ENCODE peak calls at places on chromosomes 2 and 18, in five cellular contexts. N is IMR-90, R is heart right ventricle, A is A549, S is psoas muscle. T is an unnamed sample.

GRCh38 chr2:101341901-101342624 is 33.6 kb upstream of the RNF149 start:
- DNase-seq in N (peak), R (peak), A (peak), S (peak), T (peak)

GRCh38 chr18:79361766-79362522 is 33.8 kb upstream of the NFATC1 start:
- DNase-seq in N (peak), R (no peak), A (no peak), S (no peak), T (no peak)

GRCh38 chr2:109129921-109130725 is 1.1 kb downstream of the SH3RF3 start:
- DNase-seq in N (peak), R (peak), A (no peak), S (no peak), T (peak)

GRCh38 chr2:55951533-55951932 is 28.0 kb upstream of the EFEMP1 start:
- DNase-seq in N (no peak), R (no peak), A (no peak), S (no peak), T (no peak)

GRCh38 chr2:229287836-229288235 is 16.7 kb upstream of the PID1 start:
- DNase-seq in N (no peak), R (no peak), A (no peak), S (no peak), T (no peak)

GRCh38 chr18:80154293-80154692 is 45.2 kb downstream of the ADNP2 start:
- DNase-seq in N (peak), R (no peak), A (peak), S (no peak), T (no peak)

GRCh38 chr2:20723543-20723942 is 56.6 kb downstream of the GDF7 start:
- DNase-seq in N (peak), R (no peak), A (no peak), S (no peak), T (no peak)

GRCh38 chr2:201618744-201619654 is 24.3 kb downstream of the TMEM237 start:
- DNase-seq in N (peak), R (peak), A (no peak), S (peak), T (peak)

GRCh38 chr2:228181098-228182019 is at the start of gene SPHKAP:
- DNase-seq in N (no peak), R (peak), A (peak), S (peak), T (no peak)

GRCh38 chr2:28247326-28247725 is 145.3 kb upstream of the FOSL2 start:
- DNase-seq in N (no peak), R (no peak), A (no peak), S (no peak), T (no peak)

GRCh38 chr18:76979111-76979751 is 153.4 kb downstream of the MBP start:
- DNase-seq in N (no peak), R (no peak), A (no peak), S (no peak), T (no peak)

GRCh38 chr2:148829618-148830017 is 45.4 kb upstream of the KIF5C start:
- DNase-seq in N (no peak), R (no peak), A (no peak), S (no peak), T (no peak)

GRCh38 chr18:54209471-54210180 is 14.8 kb downstream of the MBD2 start:
- DNase-seq in N (peak), R (no peak), A (no peak), S (no peak), T (no peak)

GRCh38 chr2:237405006-237405559 is 8.9 kb downstream of the COL6A3 start:
- DNase-seq in N (peak), R (no peak), A (no peak), S (no peak), T (no peak)

GRCh38 chr18:69528439-69528838 is 127.8 kb downstream of the DOK6 start:
- DNase-seq in N (peak), R (no peak), A (no peak), S (no peak), T (no peak)

GRCh38 chr2:85318222-85319182 is 9.3 kb downstream of the TGOLN2 start:
- DNase-seq in N (peak), R (no peak), A (no peak), S (no peak), T (no peak)

GRCh38 chr2:38037757-38038615 is 38.0 kb downstream of the CYP1B1 start:
- DNase-seq in N (peak), R (peak), A (no peak), S (peak), T (no peak)

GRCh38 chr2:43220229-43220981 is 6.0 kb downstream of the ZFP36L2 start:
- DNase-seq in N (peak), R (peak), A (no peak), S (no peak), T (no peak)

GRCh38 chr2:74917702-74918619 is 40.5 kb upstream of the POLE4 start:
- DNase-seq in N (peak), R (no peak), A (peak), S (no peak), T (no peak)

GRCh38 chr2:70775148-70775547 is 7.1 kb upstream of the ADD2 start:
- DNase-seq in N (no peak), R (no peak), A (no peak), S (no peak), T (no peak)

DNA sequence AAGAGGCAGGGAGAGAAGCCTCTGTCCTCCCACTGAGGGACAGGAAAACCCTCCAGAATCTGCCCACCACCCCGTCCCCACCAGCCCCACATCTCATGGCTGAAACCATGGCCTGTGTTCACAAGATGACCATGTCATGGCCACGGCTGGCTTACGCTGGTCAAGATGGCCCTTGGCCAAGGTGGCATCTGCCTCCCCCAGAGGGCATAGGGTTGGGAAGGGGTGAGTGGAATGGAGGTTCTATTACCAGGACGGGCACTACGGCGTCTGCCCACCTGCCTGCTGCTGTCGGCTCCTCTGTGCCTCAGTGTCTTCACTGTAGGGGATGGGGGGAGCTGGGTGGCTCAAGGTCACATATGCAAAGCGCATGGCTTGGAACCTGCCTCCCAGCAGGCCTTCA is 19.8 kb downstream of the ODC1 start:
- DNase-seq in N (no peak), R (no peak), A (no peak), S (peak), T (no peak)
- TF ChIP-seq CTCF in N (no peak), R (no peak), A (no peak), S (no peak), T (no peak)

GRCh38 chr2:23418056-23418455 is 33.1 kb downstream of the KLHL29 start:
- DNase-seq in N (no peak), R (no peak), A (no peak), S (no peak), T (no peak)
- H3K27ac ChIP-seq in N (peak), R (no peak), A (no peak), S (no peak), T (no peak)

DNA sequence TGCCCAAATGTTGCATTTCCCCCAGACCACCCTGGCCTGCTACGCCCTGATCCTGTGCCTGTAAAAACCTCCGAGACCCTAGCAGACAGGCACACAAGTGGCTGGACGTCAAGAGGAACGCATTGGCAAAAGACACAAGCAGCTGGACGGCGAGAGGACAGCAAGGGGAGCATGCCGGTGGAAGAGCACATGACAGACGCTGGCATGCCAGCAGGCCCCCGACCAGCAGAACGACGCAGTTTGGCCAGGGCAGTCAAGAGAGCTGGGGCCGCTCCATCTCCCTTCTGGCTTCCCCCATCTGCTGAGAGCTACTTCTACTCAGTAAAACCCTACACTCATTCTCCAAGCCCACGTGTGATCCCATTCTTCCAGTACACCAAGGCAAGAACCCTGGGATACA is 42.1 kb downstream of the SAP130 start:
- DNase-seq in N (no peak), R (peak), A (no peak), S (no peak), T (no peak)
- TF ChIP-seq CTCF in N (no peak), R (no peak), A (no peak), S (no peak), T (no peak)

GRCh38 chr2:144507441-144508161 is 12.3 kb downstream of the ZEB2 start:
- DNase-seq in N (no peak), R (no peak), A (no peak), S (no peak), T (no peak)
- H3K27ac ChIP-seq in N (peak), R (peak), A (no peak), S (peak), T (peak)

GRCh38 chr2:41420219-41420618 is 627.6 kb upstream of the PKDCC start:
- DNase-seq in N (no peak), R (no peak), A (no peak), S (no peak), T (no peak)

GRCh38 chr2:41410011-41410410 is 637.8 kb upstream of the PKDCC start:
- DNase-seq in N (no peak), R (no peak), A (no peak), S (no peak), T (no peak)

GRCh38 chr2:41413813-41414485 is 633.9 kb upstream of the PKDCC start:
- DNase-seq in N (no peak), R (no peak), A (no peak), S (no peak), T (no peak)

GRCh38 chr2:41409328-41409727 is 638.5 kb upstream of the PKDCC start:
- DNase-seq in N (no peak), R (no peak), A (no peak), S (no peak), T (no peak)

DNA sequence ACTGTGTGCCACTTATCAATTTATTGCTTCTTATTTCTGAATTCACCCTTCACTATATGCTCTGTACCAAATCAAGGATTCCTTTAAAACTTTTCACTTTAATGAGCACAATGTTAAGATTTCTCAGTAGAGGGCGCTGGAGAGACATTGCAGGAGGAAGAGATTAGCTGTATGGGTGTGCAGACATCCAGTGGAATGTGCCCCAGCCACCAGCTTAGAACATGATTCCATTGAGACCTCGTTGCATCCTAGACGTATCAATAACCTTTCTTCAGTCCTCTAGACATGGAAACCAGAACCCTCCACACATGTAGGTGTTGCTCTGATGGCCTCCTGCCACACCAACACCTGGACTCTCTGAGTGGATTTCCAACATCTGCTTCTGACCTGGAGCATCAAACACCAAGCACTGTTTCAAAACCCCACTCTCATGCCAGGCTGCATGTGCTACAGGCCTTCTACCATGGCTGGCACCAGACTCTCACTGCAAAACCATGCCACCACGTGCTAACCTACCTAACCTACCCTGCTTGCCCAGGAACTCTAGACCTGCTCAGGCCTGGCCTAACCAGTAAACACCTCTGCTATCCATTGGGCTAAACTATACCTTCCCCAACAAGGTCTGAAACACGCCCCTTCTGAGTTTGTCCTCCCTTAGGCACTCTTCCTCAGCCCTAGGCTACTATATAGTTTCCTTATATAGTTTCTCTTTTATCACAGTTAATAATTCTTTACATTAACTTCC is 633.2 kb upstream of the PKDCC start:
- DNase-seq in N (no peak), R (no peak), A (peak), S (no peak), T (no peak)
- TF ChIP-seq CTCF in N (peak), R (peak), A (peak), S (peak), T (peak)

GRCh38 chr2:191864623-191865521 is 18.0 kb upstream of the CAVIN2 start:
- DNase-seq in N (peak), R (no peak), A (peak), S (no peak), T (no peak)
- H3K27ac ChIP-seq in N (peak), R (peak), A (peak), S (no peak), T (no peak)

DNA sequence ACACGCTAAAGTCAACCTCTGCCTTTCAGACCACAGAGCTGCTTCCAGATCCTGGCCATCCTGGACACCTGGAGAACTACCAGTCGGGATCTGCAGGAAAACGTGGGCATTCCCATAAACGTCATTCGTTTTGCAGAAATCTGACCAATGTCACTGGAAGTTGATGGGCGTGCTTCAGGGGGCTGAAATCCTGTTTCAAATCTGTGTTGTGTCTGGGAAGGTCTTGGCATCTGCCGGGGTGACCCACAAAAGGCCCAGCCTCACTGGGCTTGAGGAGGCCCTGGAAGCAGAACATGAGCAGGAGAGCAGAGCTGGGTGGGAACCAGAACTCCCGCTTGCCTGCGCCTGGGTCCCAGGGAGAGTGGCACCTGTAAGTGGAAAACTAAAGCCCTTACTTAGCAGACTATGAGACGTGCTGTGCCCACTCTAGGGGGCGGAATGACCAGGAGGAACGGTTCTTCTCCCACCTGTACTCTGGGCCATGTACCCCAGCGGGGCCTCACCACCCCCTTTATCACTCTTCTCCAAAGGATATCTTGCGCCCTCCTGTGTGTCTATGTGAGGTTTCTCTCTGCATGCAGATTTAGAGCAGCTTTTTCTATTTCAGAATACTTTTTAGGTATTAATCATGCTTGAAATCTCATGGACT is 200.9 kb downstream of the FAM210A start:
- DNase-seq in N (no peak), R (no peak), A (no peak), S (no peak), T (no peak)
- TF ChIP-seq CTCF in N (no peak), R (no peak), A (no peak), S (no peak), T (no peak)

DNA sequence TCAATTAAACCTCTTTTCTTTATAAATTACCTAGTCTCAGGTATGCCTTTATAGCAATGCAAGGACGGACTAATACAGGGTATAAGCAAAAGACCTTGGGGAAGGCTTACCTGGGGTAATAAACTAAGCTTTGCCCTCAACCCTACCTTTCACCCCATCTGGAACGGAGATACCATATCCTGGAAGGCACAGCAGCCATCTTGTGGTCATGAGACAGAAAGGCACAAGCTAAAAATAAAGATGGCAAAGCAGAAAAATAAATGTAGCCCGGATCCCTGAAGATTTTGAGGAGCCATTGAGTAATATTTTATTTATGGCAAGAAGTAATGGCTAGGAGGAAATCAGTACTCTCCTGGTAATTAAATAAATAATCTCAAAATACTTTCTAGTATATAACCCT is 198.5 kb downstream of the SPP2 start:
- DNase-seq in N (no peak), R (no peak), A (peak), S (no peak), T (no peak)
- H3K27ac ChIP-seq in N (no peak), R (no peak), A (peak), S (no peak), T (no peak)

GRCh38 chr2:225004531-225004930 is 37.7 kb downstream of the DOCK10 start:
- DNase-seq in N (peak), R (no peak), A (peak), S (no peak), T (no peak)

GRCh38 chr2:224999784-225000183 is 42.5 kb downstream of the DOCK10 start:
- DNase-seq in N (no peak), R (no peak), A (no peak), S (no peak), T (no peak)

GRCh38 chr2:225006730-225007129 is 35.5 kb downstream of the DOCK10 start:
- DNase-seq in N (no peak), R (no peak), A (no peak), S (no peak), T (no peak)

GRCh38 chr2:225002039-225002655 is 40.1 kb downstream of the DOCK10 start:
- DNase-seq in N (peak), R (no peak), A (peak), S (no peak), T (no peak)

GRCh38 chr2:225002656-225003045 is 39.6 kb downstream of the DOCK10 start:
- DNase-seq in N (no peak), R (no peak), A (no peak), S (no peak), T (no peak)
- TF ChIP-seq CTCF in N (no peak), R (no peak), A (no peak), S (no peak), T (no peak)

T was measured in lower lobe of right lung.